ENCODE peak calls at places on chromosome 11, in four cellular contexts. One of them, this sample, is unnamed.

GRCh38 chr11:95435628-95436353 is 204.8 kb upstream of the SESN3 start:
- DNase-seq in GM23338: no peak
- DNase-seq in mammary epithelial cell: no peak
- DNase-seq in OCI-LY7: no peak
- DNase-seq in this sample: no peak

GRCh38 chr11:45272701-45273100 is 13.4 kb downstream of the SYT13 start:
- DNase-seq in mammary epithelial cell: peak
- DNase-seq in GM23338: no peak
- DNase-seq in OCI-LY7: no peak
- DNase-seq in this sample: no peak

GRCh38 chr11:116111546-116111945 is 607.3 kb upstream of the CADM1 start:
- DNase-seq in mammary epithelial cell: no peak
- DNase-seq in OCI-LY7: no peak
- DNase-seq in GM23338: no peak
- DNase-seq in this sample: no peak

GRCh38 chr11:94183886-94184264 is 55.2 kb downstream of the PANX1 start:
- DNase-seq in GM23338: peak
- DNase-seq in OCI-LY7: peak
- DNase-seq in mammary epithelial cell: peak
- DNase-seq in this sample: peak

GRCh38 chr11:111520565-111520964 is 6.0 kb downstream of the HOATZ start:
- DNase-seq in mammary epithelial cell: no peak
- DNase-seq in OCI-LY7: no peak
- DNase-seq in GM23338: no peak
- DNase-seq in this sample: no peak

GRCh38 chr11:33179431-33179830 is 18.2 kb upstream of the CSTF3 start:
- DNase-seq in mammary epithelial cell: no peak
- DNase-seq in GM23338: peak
- DNase-seq in OCI-LY7: no peak
- DNase-seq in this sample: no peak

GRCh38 chr11:69727266-69727665 is 23.4 kb upstream of the FGF19 start:
- DNase-seq in GM23338: no peak
- DNase-seq in OCI-LY7: no peak
- DNase-seq in mammary epithelial cell: no peak
- DNase-seq in this sample: no peak

GRCh38 chr11:1565173-1565903 is 6.7 kb downstream of the DUSP8 start:
- DNase-seq in GM23338: no peak
- DNase-seq in mammary epithelial cell: no peak
- DNase-seq in OCI-LY7: no peak
- DNase-seq in this sample: no peak

GRCh38 chr11:9574806-9575530 is 1.5 kb downstream of the WEE1 start:
- DNase-seq in OCI-LY7: no peak
- DNase-seq in GM23338: peak
- DNase-seq in mammary epithelial cell: peak
- DNase-seq in this sample: no peak

GRCh38 chr11:131977231-131977630 is 606.8 kb downstream of the NTM start:
- DNase-seq in OCI-LY7: no peak
- DNase-seq in mammary epithelial cell: peak
- DNase-seq in GM23338: peak
- DNase-seq in this sample: peak

GRCh38 chr11:33375688-33376311 is 118.6 kb downstream of the HIPK3 start:
- DNase-seq in mammary epithelial cell: peak
- DNase-seq in GM23338: peak
- DNase-seq in OCI-LY7: peak
- DNase-seq in this sample: no peak

GRCh38 chr11:36023922-36024321 is 80.1 kb downstream of the LDLRAD3 start:
- DNase-seq in mammary epithelial cell: no peak
- DNase-seq in OCI-LY7: no peak
- DNase-seq in GM23338: no peak
- DNase-seq in this sample: no peak

GRCh38 chr11:97974798-97975498 is 1045.8 kb upstream of the CNTN5 start:
- DNase-seq in OCI-LY7: no peak
- DNase-seq in GM23338: no peak
- DNase-seq in mammary epithelial cell: no peak
- DNase-seq in this sample: no peak
- H2AFZ ChIP-seq in OCI-LY7: no peak
- H2AFZ ChIP-seq in GM23338: no peak
- H2AFZ ChIP-seq in mammary epithelial cell: no peak
- H2AFZ ChIP-seq in this sample: no peak

GRCh38 chr11:123060265-123061000 is 1.5 kb downstream of the HSPA8 start:
- DNase-seq in mammary epithelial cell: no peak
- DNase-seq in GM23338: no peak
- DNase-seq in OCI-LY7: peak
- DNase-seq in this sample: no peak
- H3K4me3 ChIP-seq in mammary epithelial cell: peak
- H3K4me3 ChIP-seq in GM23338: peak
- H3K4me3 ChIP-seq in OCI-LY7: peak
- H3K4me3 ChIP-seq in this sample: peak

GRCh38 chr11:103800406-103801114 is 235.9 kb upstream of the DDI1 start:
- DNase-seq in OCI-LY7: peak
- DNase-seq in mammary epithelial cell: no peak
- DNase-seq in GM23338: peak
- DNase-seq in this sample: no peak

GRCh38 chr11:103798456-103798855 is 238.0 kb upstream of the DDI1 start:
- DNase-seq in GM23338: no peak
- DNase-seq in mammary epithelial cell: no peak
- DNase-seq in OCI-LY7: no peak
- DNase-seq in this sample: no peak

GRCh38 chr11:103805688-103806009 is 230.8 kb upstream of the DDI1 start:
- DNase-seq in OCI-LY7: no peak
- DNase-seq in GM23338: no peak
- DNase-seq in mammary epithelial cell: no peak
- DNase-seq in this sample: no peak

GRCh38 chr11:103806130-103806900 is 230.1 kb upstream of the DDI1 start:
- DNase-seq in mammary epithelial cell: peak
- DNase-seq in OCI-LY7: no peak
- DNase-seq in GM23338: no peak
- DNase-seq in this sample: no peak

DNA sequence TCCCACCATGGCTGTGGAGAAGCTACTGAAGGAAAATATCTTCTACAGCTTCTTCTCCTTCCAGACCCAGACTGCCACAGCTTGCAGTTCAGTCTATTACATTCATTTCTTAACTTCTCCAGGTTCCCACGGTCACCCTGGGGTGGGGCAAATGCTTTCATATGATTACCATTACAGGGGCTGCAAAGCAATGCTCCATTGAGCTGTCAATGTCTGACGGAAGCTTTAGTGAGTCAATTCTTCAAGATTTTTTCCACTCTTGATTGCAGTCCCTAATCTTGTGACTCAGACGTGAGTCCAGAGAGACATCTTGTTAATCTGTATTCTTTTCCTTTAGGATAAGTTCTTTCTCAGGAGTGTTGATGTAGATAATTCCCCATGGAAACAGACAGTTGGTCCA is 233.4 kb upstream of the DDI1 start:
- DNase-seq in mammary epithelial cell: no peak
- DNase-seq in GM23338: no peak
- DNase-seq in OCI-LY7: no peak
- DNase-seq in this sample: no peak
- H2AFZ ChIP-seq in mammary epithelial cell: no peak
- H2AFZ ChIP-seq in GM23338: no peak
- H2AFZ ChIP-seq in OCI-LY7: no peak
- H2AFZ ChIP-seq in this sample: no peak

GRCh38 chr11:126658306-126659056 is 303.0 kb downstream of the ST3GAL4 start:
- DNase-seq in GM23338: no peak
- DNase-seq in mammary epithelial cell: peak
- DNase-seq in OCI-LY7: no peak
- DNase-seq in this sample: no peak

GRCh38 chr11:126655807-126656128 is 300.3 kb downstream of the ST3GAL4 start:
- DNase-seq in OCI-LY7: no peak
- DNase-seq in mammary epithelial cell: peak
- DNase-seq in GM23338: no peak
- DNase-seq in this sample: no peak

GRCh38 chr11:126653040-126653439 is 297.6 kb downstream of the ST3GAL4 start:
- DNase-seq in OCI-LY7: no peak
- DNase-seq in mammary epithelial cell: no peak
- DNase-seq in GM23338: no peak
- DNase-seq in this sample: no peak

GRCh38 chr11:126661051-126661450 is 305.6 kb downstream of the ST3GAL4 start:
- DNase-seq in OCI-LY7: no peak
- DNase-seq in GM23338: no peak
- DNase-seq in mammary epithelial cell: no peak
- DNase-seq in this sample: no peak

DNA sequence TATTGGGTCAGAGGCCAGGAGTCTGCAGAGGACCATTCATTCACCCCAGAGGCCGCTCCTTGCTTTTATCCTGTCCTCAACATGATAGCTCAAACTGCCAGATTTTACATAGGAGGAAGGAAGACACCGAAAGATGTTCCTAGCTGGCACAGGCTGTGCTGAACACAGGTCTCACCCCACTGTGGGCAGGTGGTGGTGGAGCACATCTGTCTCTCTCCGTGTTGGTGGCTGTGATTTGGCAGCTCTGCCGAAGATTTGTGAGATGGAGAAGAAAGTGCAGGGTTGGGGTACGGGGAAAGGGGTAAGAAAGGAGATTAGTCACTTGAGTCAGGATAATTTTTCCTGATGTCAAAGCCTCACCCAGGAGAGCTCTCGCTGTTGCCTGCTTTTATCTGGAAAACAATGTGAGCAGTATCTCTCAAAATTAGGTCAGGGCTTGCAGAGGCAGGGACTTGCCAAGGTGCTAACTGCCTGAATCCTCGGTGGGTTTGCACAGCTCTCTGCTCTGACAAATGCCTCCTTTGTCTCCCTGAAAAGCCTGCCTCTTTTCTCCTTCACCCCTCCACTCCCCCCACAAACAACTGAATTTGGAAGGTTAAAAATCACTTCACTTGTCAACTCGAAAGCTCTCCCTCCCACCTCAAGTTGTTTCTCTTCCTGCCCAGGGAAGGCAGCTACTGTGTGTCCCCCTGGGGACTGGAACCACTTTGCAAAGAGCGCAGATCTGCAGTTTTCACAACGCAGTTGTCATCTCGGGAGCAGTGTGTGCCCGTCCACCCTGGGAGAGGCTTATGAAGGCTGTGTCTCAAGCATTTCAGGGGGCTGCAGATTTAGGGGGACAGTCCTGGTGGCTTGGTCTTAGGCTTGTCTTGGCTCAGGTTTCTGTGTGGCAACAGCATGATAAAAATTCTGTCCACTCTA is 299.7 kb downstream of the ST3GAL4 start:
- DNase-seq in mammary epithelial cell: peak
- DNase-seq in GM23338: no peak
- DNase-seq in OCI-LY7: no peak
- DNase-seq in this sample: no peak
- H3K4me3 ChIP-seq in mammary epithelial cell: no peak
- H3K4me3 ChIP-seq in GM23338: no peak
- H3K4me3 ChIP-seq in OCI-LY7: no peak
- H3K4me3 ChIP-seq in this sample: no peak

DNA sequence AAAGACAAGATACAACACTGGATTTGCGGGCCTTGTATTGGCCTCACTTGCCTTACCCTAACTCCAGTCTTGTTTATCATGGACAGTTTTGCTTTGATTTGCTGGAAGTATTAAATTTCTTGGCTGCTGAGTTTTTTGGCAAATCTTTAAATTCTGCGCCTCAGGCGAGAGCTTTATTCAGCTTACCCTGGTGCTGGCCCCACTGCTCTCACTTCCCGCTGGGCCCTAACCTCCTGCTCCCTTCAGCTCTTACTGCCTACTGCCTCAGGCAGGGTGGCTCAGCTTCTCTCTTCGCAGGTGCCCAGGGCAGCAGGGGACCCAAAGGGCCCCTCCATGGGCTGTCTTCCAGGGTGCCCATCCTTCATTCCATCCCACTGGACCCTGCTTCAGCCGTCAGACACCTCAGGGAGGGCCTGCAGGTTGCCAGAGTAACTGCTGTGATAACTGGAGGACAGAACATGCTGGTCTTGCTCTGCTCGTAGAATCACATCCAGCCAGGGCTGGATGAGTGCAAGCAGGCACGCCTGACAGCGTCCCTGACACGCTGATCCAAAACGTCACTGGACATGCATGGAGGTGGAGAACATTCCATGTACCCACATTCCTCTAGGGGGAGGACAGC is 45.7 kb upstream of the TUB start:
- DNase-seq in GM23338: no peak
- DNase-seq in OCI-LY7: no peak
- DNase-seq in mammary epithelial cell: no peak
- DNase-seq in this sample: no peak
- H2AFZ ChIP-seq in GM23338: no peak
- H2AFZ ChIP-seq in OCI-LY7: no peak
- H2AFZ ChIP-seq in mammary epithelial cell: no peak
- H2AFZ ChIP-seq in this sample: no peak

DNA sequence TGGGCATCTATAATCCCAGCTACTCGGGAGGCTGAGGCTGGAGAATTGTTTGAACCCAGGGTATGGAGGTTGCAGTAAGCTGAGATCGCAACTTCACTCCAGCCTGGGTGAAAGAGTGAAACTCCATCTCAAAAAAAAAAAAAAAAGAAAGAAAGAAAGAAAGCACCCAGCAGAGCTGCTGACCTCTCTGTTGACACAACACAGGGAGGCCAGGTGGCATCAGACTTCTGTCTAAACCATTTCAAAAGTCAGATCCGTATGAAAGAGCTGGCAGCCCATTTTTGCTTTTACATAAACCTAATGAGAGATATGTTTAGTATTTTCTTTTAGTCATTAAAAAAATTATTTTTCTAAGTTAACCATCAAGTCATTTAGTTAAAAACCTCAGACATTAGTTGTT is 64.4 kb upstream of the RRM1 start:
- DNase-seq in mammary epithelial cell: no peak
- DNase-seq in GM23338: no peak
- DNase-seq in OCI-LY7: no peak
- DNase-seq in this sample: no peak
- H3K4me3 ChIP-seq in mammary epithelial cell: no peak
- H3K4me3 ChIP-seq in GM23338: no peak
- H3K4me3 ChIP-seq in OCI-LY7: no peak
- H3K4me3 ChIP-seq in this sample: no peak

DNA sequence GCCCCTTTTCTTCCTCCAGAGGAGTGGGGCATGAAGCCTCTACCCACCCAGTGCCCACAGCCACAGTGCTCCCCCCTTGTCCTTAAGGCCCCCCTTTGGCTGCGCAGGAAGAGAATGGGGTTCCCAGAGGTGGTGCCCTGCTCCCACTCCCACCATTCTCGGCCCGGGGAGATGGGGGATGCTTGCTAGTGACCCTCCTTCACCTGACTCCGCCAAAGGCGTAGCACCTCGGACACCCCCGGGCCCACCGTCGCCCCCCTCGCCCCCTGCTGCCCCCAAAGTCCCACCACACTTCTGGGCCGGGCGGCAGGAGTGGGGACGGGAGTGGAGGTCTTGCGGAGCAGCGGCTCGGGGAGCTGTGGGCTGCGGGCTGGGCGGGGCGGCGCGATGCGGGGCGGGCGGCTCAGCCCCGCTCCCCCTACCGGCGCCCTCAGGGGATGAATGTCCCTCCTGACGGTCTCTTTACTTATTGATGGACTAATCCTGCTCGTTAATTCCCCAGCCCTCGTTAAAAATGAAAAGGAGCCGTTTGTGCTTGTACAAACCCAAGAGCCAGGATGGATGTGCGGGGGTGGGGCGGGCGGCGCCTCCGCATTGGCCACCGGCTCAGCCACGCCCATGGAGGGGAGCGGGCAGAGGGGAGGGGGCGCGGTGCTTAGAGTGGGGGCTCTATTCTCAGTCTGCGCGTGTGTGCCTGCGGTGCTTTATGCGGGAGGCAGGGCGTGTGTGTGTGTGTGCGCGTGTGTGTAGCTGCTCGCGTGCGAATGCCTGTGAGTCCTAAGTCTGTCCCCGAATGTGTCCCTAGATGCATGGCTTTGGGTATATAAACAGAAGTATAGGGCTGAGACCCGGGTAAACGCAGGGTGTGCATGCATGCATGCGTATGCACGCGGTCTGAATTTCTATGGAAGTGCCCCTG is 25.6 kb downstream of the SYT7 start:
- DNase-seq in OCI-LY7: no peak
- DNase-seq in GM23338: peak
- DNase-seq in mammary epithelial cell: no peak
- DNase-seq in this sample: no peak
- H2AFZ ChIP-seq in OCI-LY7: no peak
- H2AFZ ChIP-seq in GM23338: peak
- H2AFZ ChIP-seq in mammary epithelial cell: no peak
- H2AFZ ChIP-seq in this sample: no peak

This sample was measured in keratinocyte.